ENCODE peak calls at places on chromosomes 3 and 15, in four cellular contexts. One of them, this sample, is unnamed. For H3K9me3, the result is how much of the 10 kb centered on the place peaks cover.

GRCh38 chr3:149151843-149152242 is 22.4 kb downstream of the HPS3 start:
- DNase-seq in GM12878: no peak
- DNase-seq in IMR-90: peak
- DNase-seq in K562: peak
- DNase-seq in this sample: peak

GRCh38 chr3:23312866-23313265 is 109.7 kb downstream of the UBE2E2 start:
- DNase-seq in GM12878: no peak
- DNase-seq in IMR-90: peak
- DNase-seq in K562: no peak
- DNase-seq in this sample: no peak

GRCh38 chr3:159517105-159517504 is 471.5 kb upstream of the IL12A start:
- DNase-seq in GM12878: no peak
- DNase-seq in IMR-90: no peak
- DNase-seq in K562: no peak
- DNase-seq in this sample: no peak

GRCh38 chr3:100087203-100087602 is 27.1 kb downstream of the FILIP1L start:
- DNase-seq in GM12878: peak
- DNase-seq in IMR-90: peak
- DNase-seq in K562: no peak
- DNase-seq in this sample: no peak

GRCh38 chr3:49462222-49462621 is 7.8 kb upstream of the DAG1 start:
- DNase-seq in GM12878: no peak
- DNase-seq in IMR-90: peak
- DNase-seq in K562: peak
- DNase-seq in this sample: no peak

GRCh38 chr3:65625310-65625709 is 413.4 kb downstream of the MAGI1 start:
- DNase-seq in GM12878: no peak
- DNase-seq in IMR-90: peak
- DNase-seq in K562: no peak
- DNase-seq in this sample: no peak

GRCh38 chr3:68988740-68989139 is 24.7 kb downstream of the EOGT start:
- DNase-seq in GM12878: no peak
- DNase-seq in IMR-90: peak
- DNase-seq in K562: no peak
- DNase-seq in this sample: peak

GRCh38 chr3:193347507-193348501 is 30.7 kb downstream of the ATP13A5 start:
- DNase-seq in GM12878: no peak
- DNase-seq in IMR-90: no peak
- DNase-seq in K562: no peak
- DNase-seq in this sample: no peak

GRCh38 chr3:60424942-60425341 is 826.3 kb downstream of the FHIT start:
- DNase-seq in GM12878: no peak
- DNase-seq in IMR-90: no peak
- DNase-seq in K562: no peak
- DNase-seq in this sample: no peak

GRCh38 chr3:149087208-149087607 is 875 bp upstream of the HLTF start:
- DNase-seq in GM12878: no peak
- DNase-seq in IMR-90: no peak
- DNase-seq in K562: no peak
- DNase-seq in this sample: no peak

GRCh38 chr15:82540055-82540983 is at the start of gene RPS17:
- DNase-seq in GM12878: peak
- DNase-seq in IMR-90: peak
- DNase-seq in K562: peak
- DNase-seq in this sample: peak

GRCh38 chr3:65975031-65975430 is 63.7 kb downstream of the MAGI1 start:
- DNase-seq in GM12878: no peak
- DNase-seq in IMR-90: no peak
- DNase-seq in K562: no peak
- DNase-seq in this sample: no peak

GRCh38 chr3:157129782-157130137 is 30.2 kb downstream of the CCNL1 start:
- DNase-seq in GM12878: no peak
- DNase-seq in IMR-90: no peak
- DNase-seq in K562: no peak
- DNase-seq in this sample: peak

GRCh38 chr15:70447927-70448698 is 315.2 kb downstream of the UACA start:
- DNase-seq in GM12878: no peak
- DNase-seq in IMR-90: no peak
- DNase-seq in K562: peak
- DNase-seq in this sample: no peak

GRCh38 chr15:89379818-89380217 is 45.2 kb upstream of the POLG start:
- DNase-seq in GM12878: no peak
- DNase-seq in IMR-90: no peak
- DNase-seq in K562: no peak
- DNase-seq in this sample: no peak

GRCh38 chr15:62122249-62122648 is 42.8 kb downstream of the C2CD4B start:
- DNase-seq in GM12878: no peak
- DNase-seq in IMR-90: no peak
- DNase-seq in K562: no peak
- DNase-seq in this sample: no peak

GRCh38 chr3:159764211-159765024 is 224.2 kb upstream of the IL12A start:
- DNase-seq in GM12878: no peak
- DNase-seq in IMR-90: peak
- DNase-seq in K562: peak
- DNase-seq in this sample: no peak

GRCh38 chr3:64783200-64783599 is 95.4 kb upstream of the ADAMTS9 start:
- DNase-seq in GM12878: no peak
- DNase-seq in IMR-90: no peak
- DNase-seq in K562: no peak
- DNase-seq in this sample: no peak

GRCh38 chr3:27479816-27480543 is 4.2 kb downstream of the SLC4A7 start:
- DNase-seq in GM12878: no peak
- DNase-seq in IMR-90: no peak
- DNase-seq in K562: no peak
- DNase-seq in this sample: no peak

GRCh38 chr3:143634427-143634826 is 213.8 kb downstream of the SLC9A9 start:
- DNase-seq in GM12878: no peak
- DNase-seq in IMR-90: no peak
- DNase-seq in K562: no peak
- DNase-seq in this sample: no peak

GRCh38 chr15:72176155-72176554 is 21.4 kb downstream of the GRAMD2A start:
- DNase-seq in GM12878: no peak
- DNase-seq in IMR-90: no peak
- DNase-seq in K562: no peak
- DNase-seq in this sample: no peak

GRCh38 chr15:52252781-52253180 is 42.8 kb downstream of the MYO5C start:
- DNase-seq in GM12878: no peak
- DNase-seq in IMR-90: peak
- DNase-seq in K562: no peak
- DNase-seq in this sample: peak

GRCh38 chr15:101192081-101192480 is 59.8 kb downstream of the CHSY1 start:
- DNase-seq in GM12878: no peak
- DNase-seq in IMR-90: no peak
- DNase-seq in K562: no peak
- DNase-seq in this sample: no peak

GRCh38 chr3:87287025-87287424 is 10.6 kb upstream of the POU1F1 start:
- DNase-seq in GM12878: no peak
- DNase-seq in IMR-90: peak
- DNase-seq in K562: no peak
- DNase-seq in this sample: peak

GRCh38 chr3:143808999-143809700 is 39.1 kb downstream of the SLC9A9 start:
- DNase-seq in GM12878: no peak
- DNase-seq in IMR-90: peak
- DNase-seq in K562: no peak
- DNase-seq in this sample: no peak

GRCh38 chr3:11211531-11212300 is 57.4 kb downstream of the HRH1 start:
- DNase-seq in GM12878: no peak
- DNase-seq in IMR-90: peak
- DNase-seq in K562: no peak
- DNase-seq in this sample: peak

GRCh38 chr15:60137711-60138396 is 133.7 kb downstream of the FOXB1 start:
- DNase-seq in GM12878: no peak
- DNase-seq in IMR-90: no peak
- DNase-seq in K562: no peak
- DNase-seq in this sample: no peak

GRCh38 chr15:101167791-101168462 is 83.9 kb downstream of the CHSY1 start:
- DNase-seq in GM12878: no peak
- DNase-seq in IMR-90: peak
- DNase-seq in K562: peak
- DNase-seq in this sample: peak

GRCh38 chr3:61571516-61572336 is 10.4 kb downstream of the PTPRG start:
- DNase-seq in GM12878: no peak
- DNase-seq in IMR-90: peak
- DNase-seq in K562: no peak
- DNase-seq in this sample: peak

GRCh38 chr3:95588473-95588872 is 1225.9 kb upstream of the EPHA6 start:
- DNase-seq in GM12878: no peak
- DNase-seq in IMR-90: no peak
- DNase-seq in K562: no peak
- DNase-seq in this sample: no peak

DNA sequence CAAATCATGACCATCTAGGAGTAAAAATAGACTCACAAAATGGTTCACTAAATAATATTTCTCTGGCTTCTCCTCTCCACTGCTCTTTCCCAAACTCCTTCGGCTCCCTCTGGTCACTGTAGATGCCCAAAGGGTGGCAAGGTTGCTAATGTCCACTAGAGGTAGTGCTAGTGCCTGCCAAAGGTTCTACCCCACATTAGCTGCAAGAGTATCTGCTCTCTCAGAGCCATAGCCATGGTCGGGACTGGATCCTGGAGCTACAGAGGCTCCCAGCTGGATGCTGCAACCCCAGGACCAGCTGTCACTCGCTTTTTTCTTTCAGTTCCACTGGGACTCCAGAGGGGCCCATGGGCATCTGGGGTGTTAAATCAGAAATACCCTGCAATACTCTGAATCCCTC is 8.5 kb downstream of the HTR3D start:
- DNase-seq in GM12878: no peak
- DNase-seq in IMR-90: peak
- DNase-seq in K562: peak
- DNase-seq in this sample: peak
- TF ChIP-seq FOS in GM12878: no peak
- TF ChIP-seq FOS in IMR-90: no peak
- TF ChIP-seq FOS in K562: no peak
- TF ChIP-seq FOS in this sample: no peak

GRCh38 chr15:27422997-27423396 is 452.0 kb downstream of the GABRG3 start:
- DNase-seq in GM12878: no peak
- DNase-seq in IMR-90: no peak
- DNase-seq in K562: no peak
- DNase-seq in this sample: no peak

GRCh38 chr15:27429577-27429976 is 458.6 kb downstream of the GABRG3 start:
- DNase-seq in GM12878: no peak
- DNase-seq in IMR-90: no peak
- DNase-seq in K562: no peak
- DNase-seq in this sample: no peak

DNA sequence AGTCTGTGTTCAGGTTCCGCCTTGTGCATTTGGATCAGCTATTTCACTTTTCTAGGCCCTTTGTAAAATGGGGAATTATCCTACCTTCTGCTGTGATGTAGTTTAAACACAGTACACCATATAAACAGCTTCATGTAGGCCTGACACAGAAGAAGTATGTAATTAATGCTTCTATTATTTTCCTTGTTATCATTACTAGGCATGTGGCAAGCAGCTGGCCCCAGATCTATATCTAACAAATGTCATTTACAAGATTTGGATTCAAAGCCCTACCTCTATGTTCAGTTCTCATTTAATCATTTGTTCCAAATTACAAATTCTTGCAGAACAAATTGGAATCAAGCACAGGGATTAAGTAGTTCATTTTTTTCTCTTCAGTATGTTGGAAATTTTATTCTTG is 456.4 kb downstream of the GABRG3 start:
- DNase-seq in GM12878: no peak
- DNase-seq in IMR-90: no peak
- DNase-seq in K562: no peak
- DNase-seq in this sample: no peak
- H3K9me3 ChIP-seq in GM12878: under half
- H3K9me3 ChIP-seq in IMR-90: under half
- H3K9me3 ChIP-seq in K562: under half
- H3K9me3 ChIP-seq in this sample: under half

GRCh38 chr3:174442317-174442682 is 416.8 kb upstream of the NAALADL2 start:
- DNase-seq in GM12878: no peak
- DNase-seq in IMR-90: no peak
- DNase-seq in K562: no peak
- DNase-seq in this sample: no peak

GRCh38 chr3:174440741-174441587 is 418.2 kb upstream of the NAALADL2 start:
- DNase-seq in GM12878: no peak
- DNase-seq in IMR-90: peak
- DNase-seq in K562: peak
- DNase-seq in this sample: peak

GRCh38 chr3:174440350-174440716 is 418.8 kb upstream of the NAALADL2 start:
- DNase-seq in GM12878: no peak
- DNase-seq in IMR-90: peak
- DNase-seq in K562: no peak
- DNase-seq in this sample: no peak

GRCh38 chr3:174439621-174440349 is 419.3 kb upstream of the NAALADL2 start:
- DNase-seq in GM12878: no peak
- DNase-seq in IMR-90: peak
- DNase-seq in K562: no peak
- DNase-seq in this sample: peak

GRCh38 chr3:174441588-174442316 is 417.4 kb upstream of the NAALADL2 start:
- DNase-seq in GM12878: no peak
- DNase-seq in IMR-90: no peak
- DNase-seq in K562: no peak
- DNase-seq in this sample: peak
- TF ChIP-seq FOS in GM12878: no peak
- TF ChIP-seq FOS in IMR-90: no peak
- TF ChIP-seq FOS in K562: no peak
- TF ChIP-seq FOS in this sample: no peak

GRCh38 chr3:76474632-76475031 is 565.3 kb upstream of the ROBO2 start:
- DNase-seq in GM12878: no peak
- DNase-seq in IMR-90: no peak
- DNase-seq in K562: no peak
- DNase-seq in this sample: no peak

DNA sequence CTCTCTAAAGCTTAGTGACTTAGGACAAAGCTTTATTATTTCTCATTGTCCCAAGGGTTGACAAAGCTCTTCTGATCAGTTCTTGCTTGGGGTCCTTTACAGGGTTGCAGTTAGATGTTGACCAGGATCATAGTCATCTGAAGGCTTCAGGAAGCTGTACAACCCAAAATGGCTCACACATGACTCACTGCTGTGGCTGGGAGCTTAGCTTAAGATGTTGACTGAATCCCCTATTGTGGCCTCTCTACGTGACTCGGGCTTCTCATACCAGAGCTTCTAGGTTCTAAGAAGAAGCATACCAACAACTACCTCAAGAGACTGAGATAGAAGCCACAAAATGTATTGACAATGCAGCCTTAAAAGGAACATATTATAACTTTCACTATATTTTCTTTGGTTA is 569.6 kb upstream of the ROBO2 start:
- DNase-seq in GM12878: no peak
- DNase-seq in IMR-90: peak
- DNase-seq in K562: no peak
- DNase-seq in this sample: no peak
- H3K9me3 ChIP-seq in GM12878: under half
- H3K9me3 ChIP-seq in IMR-90: under half
- H3K9me3 ChIP-seq in K562: under half
- H3K9me3 ChIP-seq in this sample: under half